ENCODE peak calls at places on chromosome 1, in four cellular contexts. Q is ACHN, H is cardiac septum, B is AG08395. M is an unnamed sample.

GRCh38 chr1:77322061-77322900 is 40.5 kb downstream of the AK5 start:
- DNase-seq in B (peak; percentile 67), Q (peak; percentile 95), H (no peak), M (no peak)

GRCh38 chr1:14486401-14487110 is 111.9 kb upstream of the KAZN start:
- DNase-seq in Q (peak; percentile 97), H (no peak), B (peak; percentile 84), M (no peak)

GRCh38 chr1:205811660-205812059 is 1.3 kb downstream of the SLC41A1 start:
- DNase-seq in Q (no peak), H (no peak), B (peak; percentile 17), M (no peak)

GRCh38 chr1:118945460-118945859 is 42.7 kb downstream of the TBX15 start:
- DNase-seq in Q (peak; percentile 69), H (no peak), B (peak; percentile 66), M (no peak)

GRCh38 chr1:160077496-160077895 is 3.8 kb upstream of the KCNJ9 start:
- DNase-seq in B (no peak), Q (no peak), H (no peak), M (no peak)

GRCh38 chr1:178752891-178753290 is 27.8 kb downstream of the RALGPS2 start:
- DNase-seq in B (no peak), H (no peak), Q (no peak), M (no peak)

GRCh38 chr1:54486864-54487263 is 61.2 kb upstream of the ACOT11 start:
- DNase-seq in Q (no peak), B (no peak), H (no peak), M (no peak)

GRCh38 chr1:66276229-66276628 is 257.7 kb upstream of the SGIP1 start:
- DNase-seq in H (no peak), B (no peak), Q (no peak), M (no peak)

GRCh38 chr1:33086384-33086850 is 5.5 kb downstream of the AZIN2 start:
- DNase-seq in B (peak; percentile 51), Q (peak; percentile 59), H (peak; percentile 82), M (peak; percentile 67)

GRCh38 chr1:44812822-44813543 is 4.7 kb downstream of the BTBD19 start:
- DNase-seq in B (no peak), H (peak; percentile 74), Q (no peak), M (no peak)

GRCh38 chr1:165629848-165630628 is 996 bp upstream of the MGST3 start:
- DNase-seq in B (no peak), H (no peak), Q (no peak), M (no peak)

GRCh38 chr1:98325646-98326441 is 335.7 kb upstream of the SNX7 start:
- DNase-seq in H (no peak), Q (peak; percentile 95), B (no peak), M (no peak)

GRCh38 chr1:201258763-201259230 is 24.5 kb upstream of the PKP1 start:
- DNase-seq in H (no peak), B (no peak), Q (no peak), M (no peak)

GRCh38 chr1:46301406-46302090 is 1.9 kb downstream of the LRRC41 start:
- DNase-seq in Q (peak; percentile 42), H (peak; percentile 81), B (peak; percentile 45), M (no peak)

GRCh38 chr1:18549896-18550295 is 69.2 kb downstream of the KLHDC7A start:
- DNase-seq in B (no peak), Q (no peak), H (no peak), M (no peak)

GRCh38 chr1:208475951-208476824 is 232.0 kb upstream of the PLXNA2 start:
- DNase-seq in H (no peak), B (no peak), Q (peak; percentile 53), M (peak; percentile 29)